ENCODE peak calls at places on chromosomes 12 and 14, in four cellular contexts. One of them, this sample, is unnamed.

GRCh38 chr14:24941719-24942118 is 108.2 kb downstream of the STXBP6 start:
- DNase-seq in SK-N-SH: no peak
- DNase-seq in K562: no peak
- DNase-seq in GM12878: no peak
- DNase-seq in this sample: peak

GRCh38 chr12:41151789-41152188 is 36.3 kb upstream of the PDZRN4 start:
- DNase-seq in SK-N-SH: no peak
- DNase-seq in K562: no peak
- DNase-seq in GM12878: no peak
- DNase-seq in this sample: no peak

GRCh38 chr12:104998423-104999346 is 12.6 kb downstream of the NOPCHAP1 start:
- DNase-seq in SK-N-SH: no peak
- DNase-seq in K562: no peak
- DNase-seq in GM12878: no peak
- DNase-seq in this sample: no peak

GRCh38 chr14:81125536-81125935 is 95.2 kb downstream of the GTF2A1 start:
- DNase-seq in SK-N-SH: no peak
- DNase-seq in K562: no peak
- DNase-seq in GM12878: no peak
- DNase-seq in this sample: no peak

GRCh38 chr12:30687265-30687986 is 8.2 kb downstream of the IPO8 start:
- DNase-seq in SK-N-SH: no peak
- DNase-seq in K562: no peak
- DNase-seq in GM12878: no peak
- DNase-seq in this sample: no peak

GRCh38 chr14:65115615-65116014 is 13.3 kb upstream of the MAX start:
- DNase-seq in SK-N-SH: no peak
- DNase-seq in K562: no peak
- DNase-seq in GM12878: no peak
- DNase-seq in this sample: no peak

GRCh38 chr12:66767454-66768002 is 88.7 kb upstream of the GRIP1 start:
- DNase-seq in SK-N-SH: no peak
- DNase-seq in K562: no peak
- DNase-seq in GM12878: no peak
- DNase-seq in this sample: no peak

GRCh38 chr14:49464885-49465284 is 121.3 kb downstream of the RPS29 start:
- DNase-seq in SK-N-SH: peak
- DNase-seq in K562: no peak
- DNase-seq in GM12878: no peak
- DNase-seq in this sample: peak

GRCh38 chr14:104297721-104298401 is 159.5 kb downstream of the KIF26A start:
- DNase-seq in SK-N-SH: no peak
- DNase-seq in K562: no peak
- DNase-seq in GM12878: no peak
- DNase-seq in this sample: no peak

GRCh38 chr14:104287301-104288009 is 149.1 kb downstream of the KIF26A start:
- DNase-seq in SK-N-SH: no peak
- DNase-seq in K562: no peak
- DNase-seq in GM12878: no peak
- DNase-seq in this sample: peak

GRCh38 chr12:59615392-59616165 is 19.8 kb downstream of the SLC16A7 start:
- DNase-seq in SK-N-SH: no peak
- DNase-seq in K562: no peak
- DNase-seq in GM12878: no peak
- DNase-seq in this sample: no peak

GRCh38 chr12:11059784-11060183 is 2.3 kb downstream of the TAS2R46 start:
- DNase-seq in SK-N-SH: no peak
- DNase-seq in K562: no peak
- DNase-seq in GM12878: no peak
- DNase-seq in this sample: no peak

GRCh38 chr12:47672068-47672467 is 33.8 kb downstream of the RPAP3 start:
- DNase-seq in SK-N-SH: no peak
- DNase-seq in K562: no peak
- DNase-seq in GM12878: no peak
- DNase-seq in this sample: no peak

GRCh38 chr12:130873106-130873795 is 1.4 kb downstream of the RAN start:
- DNase-seq in SK-N-SH: no peak
- DNase-seq in K562: no peak
- DNase-seq in GM12878: no peak
- DNase-seq in this sample: no peak

GRCh38 chr12:122964439-122965257 is 1.6 kb downstream of the ABCB9 start:
- DNase-seq in SK-N-SH: no peak
- DNase-seq in K562: no peak
- DNase-seq in GM12878: no peak
- DNase-seq in this sample: no peak

GRCh38 chr12:106033161-106033675 is 105.5 kb downstream of the NUAK1 start:
- DNase-seq in SK-N-SH: no peak
- DNase-seq in K562: no peak
- DNase-seq in GM12878: no peak
- DNase-seq in this sample: no peak

GRCh38 chr12:14167005-14167628 is 185.7 kb upstream of the GRIN2B start:
- DNase-seq in SK-N-SH: peak
- DNase-seq in K562: peak
- DNase-seq in GM12878: no peak
- DNase-seq in this sample: peak

GRCh38 chr12:117875652-117876491 is 92.9 kb downstream of the KSR2 start:
- DNase-seq in SK-N-SH: peak
- DNase-seq in K562: no peak
- DNase-seq in GM12878: no peak
- DNase-seq in this sample: peak

GRCh38 chr12:32821293-32822089 is 65.8 kb upstream of the YARS2 start:
- DNase-seq in SK-N-SH: peak
- DNase-seq in K562: no peak
- DNase-seq in GM12878: no peak
- DNase-seq in this sample: no peak

GRCh38 chr12:15580431-15580830 is 208.8 kb downstream of the EPS8 start:
- DNase-seq in SK-N-SH: no peak
- DNase-seq in K562: no peak
- DNase-seq in GM12878: no peak
- DNase-seq in this sample: no peak

GRCh38 chr12:96045566-96045965 is 10.2 kb upstream of the LTA4H start:
- DNase-seq in SK-N-SH: no peak
- DNase-seq in K562: no peak
- DNase-seq in GM12878: no peak
- DNase-seq in this sample: no peak

GRCh38 chr12:28057856-28058615 is 85.5 kb upstream of the PTHLH start:
- DNase-seq in SK-N-SH: no peak
- DNase-seq in K562: no peak
- DNase-seq in GM12878: peak
- DNase-seq in this sample: no peak

GRCh38 chr14:100583245-100583644 is 4.0 kb downstream of the BEGAIN start:
- DNase-seq in SK-N-SH: no peak
- DNase-seq in K562: no peak
- DNase-seq in GM12878: no peak
- DNase-seq in this sample: no peak

GRCh38 chr14:69571879-69572633 is 2.6 kb downstream of the CCDC177 start:
- DNase-seq in SK-N-SH: peak
- DNase-seq in K562: peak
- DNase-seq in GM12878: no peak
- DNase-seq in this sample: peak

GRCh38 chr12:47769234-47770085 is 3.6 kb upstream of the SLC48A1 start:
- DNase-seq in SK-N-SH: no peak
- DNase-seq in K562: no peak
- DNase-seq in GM12878: no peak
- DNase-seq in this sample: no peak

GRCh38 chr14:91373591-91374245 is 43.9 kb downstream of the CCDC88C start:
- DNase-seq in SK-N-SH: peak
- DNase-seq in K562: no peak
- DNase-seq in GM12878: peak
- DNase-seq in this sample: no peak

GRCh38 chr14:31942216-31942841 is 134.8 kb upstream of the ARHGAP5 start:
- DNase-seq in SK-N-SH: no peak
- DNase-seq in K562: no peak
- DNase-seq in GM12878: no peak
- DNase-seq in this sample: no peak

GRCh38 chr14:23052182-23052623 is 5.1 kb downstream of the CDH24 start:
- DNase-seq in SK-N-SH: no peak
- DNase-seq in K562: peak
- DNase-seq in GM12878: no peak
- DNase-seq in this sample: peak
- TF ChIP-seq USF1 in SK-N-SH: no peak
- TF ChIP-seq USF1 in K562: no peak
- TF ChIP-seq USF1 in GM12878: no peak
- TF ChIP-seq USF1 in this sample: no peak

GRCh38 chr14:106203438-106203837 is 677.1 kb downstream of the TMEM121 start:
- DNase-seq in SK-N-SH: no peak
- DNase-seq in K562: peak
- DNase-seq in GM12878: no peak
- DNase-seq in this sample: no peak
- TF ChIP-seq USF1 in SK-N-SH: no peak
- TF ChIP-seq USF1 in K562: no peak
- TF ChIP-seq USF1 in GM12878: no peak
- TF ChIP-seq USF1 in this sample: no peak

GRCh38 chr12:62604373-62604772 is 137.7 kb downstream of the MON2 start:
- DNase-seq in SK-N-SH: no peak
- DNase-seq in K562: no peak
- DNase-seq in GM12878: no peak
- DNase-seq in this sample: no peak

GRCh38 chr12:62603811-62604098 is 137.1 kb downstream of the MON2 start:
- DNase-seq in SK-N-SH: no peak
- DNase-seq in K562: no peak
- DNase-seq in GM12878: no peak
- DNase-seq in this sample: no peak

GRCh38 chr12:62605972-62606371 is 139.3 kb downstream of the MON2 start:
- DNase-seq in SK-N-SH: no peak
- DNase-seq in K562: no peak
- DNase-seq in GM12878: no peak
- DNase-seq in this sample: no peak

GRCh38 chr12:62603061-62603810 is 136.6 kb downstream of the MON2 start:
- DNase-seq in SK-N-SH: peak
- DNase-seq in K562: peak
- DNase-seq in GM12878: peak
- DNase-seq in this sample: peak

DNA sequence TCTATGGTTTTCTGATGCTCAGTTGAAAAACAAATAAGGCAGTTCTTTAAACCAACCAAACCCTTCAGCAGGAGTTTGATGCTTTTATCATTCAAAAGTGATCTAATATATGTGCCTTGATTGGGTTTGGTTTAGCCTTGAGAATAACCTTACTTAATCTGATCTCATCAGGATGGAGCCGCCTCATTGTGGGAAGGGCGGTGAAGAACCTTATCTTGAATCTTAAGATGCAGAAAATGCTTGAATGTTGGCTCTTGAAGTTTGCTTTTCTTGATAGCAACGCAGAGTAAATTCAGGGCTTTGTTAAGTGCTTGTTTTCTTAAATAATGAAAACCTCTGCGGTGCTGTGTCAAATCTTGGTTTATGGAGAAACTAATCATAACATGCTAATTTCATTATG is 138.2 kb downstream of the MON2 start:
- DNase-seq in SK-N-SH: no peak
- DNase-seq in K562: peak
- DNase-seq in GM12878: no peak
- DNase-seq in this sample: no peak
- TF ChIP-seq USF1 in SK-N-SH: no peak
- TF ChIP-seq USF1 in K562: no peak
- TF ChIP-seq USF1 in GM12878: no peak
- TF ChIP-seq USF1 in this sample: no peak

GRCh38 chr12:116465407-116465806 is 93.8 kb upstream of the MAP1LC3B2 start:
- DNase-seq in SK-N-SH: no peak
- DNase-seq in K562: no peak
- DNase-seq in GM12878: no peak
- DNase-seq in this sample: no peak

GRCh38 chr12:116463366-116463765 is 95.8 kb upstream of the MAP1LC3B2 start:
- DNase-seq in SK-N-SH: no peak
- DNase-seq in K562: no peak
- DNase-seq in GM12878: no peak
- DNase-seq in this sample: no peak

GRCh38 chr12:116469344-116469743 is 89.8 kb upstream of the MAP1LC3B2 start:
- DNase-seq in SK-N-SH: no peak
- DNase-seq in K562: no peak
- DNase-seq in GM12878: no peak
- DNase-seq in this sample: no peak

GRCh38 chr12:116465892-116466291 is 93.3 kb upstream of the MAP1LC3B2 start:
- DNase-seq in SK-N-SH: no peak
- DNase-seq in K562: no peak
- DNase-seq in GM12878: no peak
- DNase-seq in this sample: no peak

GRCh38 chr12:116466536-116466935 is 92.6 kb upstream of the MAP1LC3B2 start:
- DNase-seq in SK-N-SH: no peak
- DNase-seq in K562: no peak
- DNase-seq in GM12878: no peak
- DNase-seq in this sample: no peak
- TF ChIP-seq USF1 in SK-N-SH: no peak
- TF ChIP-seq USF1 in K562: no peak
- TF ChIP-seq USF1 in GM12878: no peak
- TF ChIP-seq USF1 in this sample: no peak

This sample was measured in WTC11.